ENCODE peak calls at places on chromosomes 11 and 22, in seven cellular contexts. One of them, this sample, is unnamed.

GRCh38 chr11:61891331-61892084 is at the start of gene FADS3:
- DNase-seq in left ventricle myocardium inferior: peak
- DNase-seq in G401: peak
- DNase-seq in stromal cell of bone marrow: peak
- DNase-seq in hippocampal formation: peak
- DNase-seq in GOT3: no peak
- DNase-seq in foreskin fibroblast: peak
- DNase-seq in this sample: peak

GRCh38 chr11:17277024-17277584 is 565 bp downstream of the NUCB2 start:
- DNase-seq in left ventricle myocardium inferior: no peak
- DNase-seq in G401: peak
- DNase-seq in stromal cell of bone marrow: peak
- DNase-seq in hippocampal formation: no peak
- DNase-seq in GOT3: no peak
- DNase-seq in foreskin fibroblast: no peak
- DNase-seq in this sample: peak

GRCh38 chr11:72001255-72001654 is 2.5 kb downstream of the IL18BP start:
- DNase-seq in left ventricle myocardium inferior: no peak
- DNase-seq in G401: no peak
- DNase-seq in stromal cell of bone marrow: no peak
- DNase-seq in hippocampal formation: no peak
- DNase-seq in GOT3: no peak
- DNase-seq in foreskin fibroblast: no peak
- DNase-seq in this sample: no peak

GRCh38 chr22:35215993-35216392 is 41.3 kb upstream of the HMGXB4 start:
- DNase-seq in left ventricle myocardium inferior: no peak
- DNase-seq in G401: no peak
- DNase-seq in stromal cell of bone marrow: no peak
- DNase-seq in hippocampal formation: no peak
- DNase-seq in GOT3: no peak
- DNase-seq in foreskin fibroblast: no peak
- DNase-seq in this sample: no peak

GRCh38 chr11:10385696-10386095 is 69.4 kb upstream of the AMPD3 start:
- DNase-seq in left ventricle myocardium inferior: peak
- DNase-seq in G401: no peak
- DNase-seq in stromal cell of bone marrow: no peak
- DNase-seq in hippocampal formation: no peak
- DNase-seq in GOT3: no peak
- DNase-seq in foreskin fibroblast: peak
- DNase-seq in this sample: no peak

GRCh38 chr11:72432347-72433287 is 1.7 kb downstream of the CLPB start:
- DNase-seq in left ventricle myocardium inferior: no peak
- DNase-seq in G401: peak
- DNase-seq in stromal cell of bone marrow: no peak
- DNase-seq in hippocampal formation: no peak
- DNase-seq in GOT3: no peak
- DNase-seq in foreskin fibroblast: no peak
- DNase-seq in this sample: no peak

GRCh38 chr11:82858556-82859091 is 41.6 kb downstream of the PRCP start:
- DNase-seq in left ventricle myocardium inferior: no peak
- DNase-seq in G401: no peak
- DNase-seq in stromal cell of bone marrow: no peak
- DNase-seq in hippocampal formation: peak
- DNase-seq in GOT3: no peak
- DNase-seq in foreskin fibroblast: peak
- DNase-seq in this sample: peak

GRCh38 chr11:47340010-47340409 is 12.5 kb downstream of the MYBPC3 start:
- DNase-seq in left ventricle myocardium inferior: no peak
- DNase-seq in G401: no peak
- DNase-seq in stromal cell of bone marrow: no peak
- DNase-seq in hippocampal formation: no peak
- DNase-seq in GOT3: no peak
- DNase-seq in foreskin fibroblast: no peak
- DNase-seq in this sample: no peak

GRCh38 chr11:116066777-116067176 is 562.6 kb upstream of the CADM1 start:
- DNase-seq in left ventricle myocardium inferior: no peak
- DNase-seq in G401: no peak
- DNase-seq in stromal cell of bone marrow: no peak
- DNase-seq in hippocampal formation: no peak
- DNase-seq in GOT3: no peak
- DNase-seq in foreskin fibroblast: no peak
- DNase-seq in this sample: no peak

GRCh38 chr11:35343033-35343598 is 76.2 kb downstream of the SLC1A2 start:
- DNase-seq in left ventricle myocardium inferior: no peak
- DNase-seq in G401: no peak
- DNase-seq in stromal cell of bone marrow: no peak
- DNase-seq in hippocampal formation: no peak
- DNase-seq in GOT3: no peak
- DNase-seq in foreskin fibroblast: no peak
- DNase-seq in this sample: no peak

GRCh38 chr11:78392854-78393253 is 24.8 kb downstream of the GAB2 start:
- DNase-seq in left ventricle myocardium inferior: no peak
- DNase-seq in G401: no peak
- DNase-seq in stromal cell of bone marrow: no peak
- DNase-seq in hippocampal formation: no peak
- DNase-seq in GOT3: no peak
- DNase-seq in foreskin fibroblast: no peak
- DNase-seq in this sample: no peak

GRCh38 chr11:122748968-122749687 is 89.2 kb upstream of the CRTAM start:
- DNase-seq in left ventricle myocardium inferior: no peak
- DNase-seq in G401: no peak
- DNase-seq in stromal cell of bone marrow: peak
- DNase-seq in hippocampal formation: no peak
- DNase-seq in GOT3: no peak
- DNase-seq in foreskin fibroblast: peak
- DNase-seq in this sample: peak

GRCh38 chr11:2839395-2839941 is 46.1 kb downstream of the CDKN1C start:
- DNase-seq in left ventricle myocardium inferior: peak
- DNase-seq in G401: no peak
- DNase-seq in stromal cell of bone marrow: no peak
- DNase-seq in hippocampal formation: no peak
- DNase-seq in GOT3: no peak
- DNase-seq in foreskin fibroblast: no peak
- DNase-seq in this sample: no peak

GRCh38 chr11:76577199-76577920 is 93.2 kb downstream of the LRRC32 start:
- DNase-seq in left ventricle myocardium inferior: peak
- DNase-seq in G401: no peak
- DNase-seq in stromal cell of bone marrow: no peak
- DNase-seq in hippocampal formation: no peak
- DNase-seq in GOT3: no peak
- DNase-seq in foreskin fibroblast: peak
- DNase-seq in this sample: no peak

GRCh38 chr11:16788141-16789060 is 50.0 kb downstream of the C11orf58 start:
- DNase-seq in left ventricle myocardium inferior: peak
- DNase-seq in G401: peak
- DNase-seq in stromal cell of bone marrow: peak
- DNase-seq in hippocampal formation: peak
- DNase-seq in GOT3: peak
- DNase-seq in foreskin fibroblast: peak
- DNase-seq in this sample: peak

GRCh38 chr11:1131033-1131911 is 26.5 kb upstream of the MUC5AC start:
- DNase-seq in left ventricle myocardium inferior: no peak
- DNase-seq in G401: no peak
- DNase-seq in stromal cell of bone marrow: no peak
- DNase-seq in hippocampal formation: no peak
- DNase-seq in GOT3: no peak
- DNase-seq in foreskin fibroblast: no peak
- DNase-seq in this sample: no peak

GRCh38 chr11:61820174-61820573 is 3.4 kb upstream of the FADS1 start:
- DNase-seq in left ventricle myocardium inferior: no peak
- DNase-seq in G401: no peak
- DNase-seq in stromal cell of bone marrow: no peak
- DNase-seq in hippocampal formation: no peak
- DNase-seq in GOT3: no peak
- DNase-seq in foreskin fibroblast: peak
- DNase-seq in this sample: no peak

GRCh38 chr11:46392421-46393230 is 1.1 kb upstream of the CHRM4 start:
- DNase-seq in left ventricle myocardium inferior: peak
- DNase-seq in G401: no peak
- DNase-seq in stromal cell of bone marrow: peak
- DNase-seq in hippocampal formation: peak
- DNase-seq in GOT3: peak
- DNase-seq in foreskin fibroblast: peak
- DNase-seq in this sample: peak

GRCh38 chr11:126588630-126589491 is 233.4 kb downstream of the ST3GAL4 start:
- DNase-seq in left ventricle myocardium inferior: no peak
- DNase-seq in G401: no peak
- DNase-seq in stromal cell of bone marrow: no peak
- DNase-seq in hippocampal formation: no peak
- DNase-seq in GOT3: no peak
- DNase-seq in foreskin fibroblast: no peak
- DNase-seq in this sample: no peak

GRCh38 chr11:64772318-64773018 is 5.9 kb downstream of the SF1 start:
- DNase-seq in left ventricle myocardium inferior: no peak
- DNase-seq in G401: no peak
- DNase-seq in stromal cell of bone marrow: no peak
- DNase-seq in hippocampal formation: no peak
- DNase-seq in GOT3: no peak
- DNase-seq in foreskin fibroblast: no peak
- DNase-seq in this sample: no peak

GRCh38 chr11:126153999-126154398 is 57.5 kb downstream of the RPUSD4 start:
- DNase-seq in left ventricle myocardium inferior: no peak
- DNase-seq in G401: no peak
- DNase-seq in stromal cell of bone marrow: no peak
- DNase-seq in hippocampal formation: no peak
- DNase-seq in GOT3: no peak
- DNase-seq in foreskin fibroblast: peak
- DNase-seq in this sample: no peak

GRCh38 chr11:36149538-36150242 is 139.5 kb downstream of the COMMD9 start:
- DNase-seq in left ventricle myocardium inferior: no peak
- DNase-seq in G401: peak
- DNase-seq in stromal cell of bone marrow: peak
- DNase-seq in hippocampal formation: no peak
- DNase-seq in GOT3: peak
- DNase-seq in foreskin fibroblast: peak
- DNase-seq in this sample: no peak

GRCh38 chr11:63343130-63343529 is 26.5 kb upstream of the SLC22A9 start:
- DNase-seq in left ventricle myocardium inferior: no peak
- DNase-seq in G401: no peak
- DNase-seq in stromal cell of bone marrow: no peak
- DNase-seq in hippocampal formation: no peak
- DNase-seq in GOT3: no peak
- DNase-seq in foreskin fibroblast: no peak
- DNase-seq in this sample: no peak

GRCh38 chr22:36355362-36355761 is 32.4 kb downstream of the MYH9 start:
- DNase-seq in left ventricle myocardium inferior: no peak
- DNase-seq in G401: peak
- DNase-seq in stromal cell of bone marrow: no peak
- DNase-seq in hippocampal formation: no peak
- DNase-seq in GOT3: no peak
- DNase-seq in foreskin fibroblast: no peak
- DNase-seq in this sample: no peak

GRCh38 chr22:24430431-24431308 is 3.3 kb downstream of the ADORA2A start:
- DNase-seq in left ventricle myocardium inferior: no peak
- DNase-seq in G401: peak
- DNase-seq in stromal cell of bone marrow: no peak
- DNase-seq in hippocampal formation: no peak
- DNase-seq in GOT3: no peak
- DNase-seq in foreskin fibroblast: no peak
- DNase-seq in this sample: no peak

GRCh38 chr11:102010776-102011500 is 36.3 kb upstream of the CFAP300 start:
- DNase-seq in left ventricle myocardium inferior: peak
- DNase-seq in G401: no peak
- DNase-seq in stromal cell of bone marrow: peak
- DNase-seq in hippocampal formation: no peak
- DNase-seq in GOT3: peak
- DNase-seq in foreskin fibroblast: peak
- DNase-seq in this sample: no peak

GRCh38 chr11:118223992-118224391 is 819 bp downstream of the JAML start:
- DNase-seq in left ventricle myocardium inferior: no peak
- DNase-seq in G401: no peak
- DNase-seq in stromal cell of bone marrow: no peak
- DNase-seq in hippocampal formation: no peak
- DNase-seq in GOT3: no peak
- DNase-seq in foreskin fibroblast: no peak
- DNase-seq in this sample: no peak

GRCh38 chr11:22802861-22803260 is 26.7 kb downstream of the SVIP start:
- DNase-seq in left ventricle myocardium inferior: no peak
- DNase-seq in G401: no peak
- DNase-seq in stromal cell of bone marrow: no peak
- DNase-seq in hippocampal formation: no peak
- DNase-seq in GOT3: no peak
- DNase-seq in foreskin fibroblast: no peak
- DNase-seq in this sample: no peak

GRCh38 chr11:65384301-65384889 is 1.9 kb upstream of the SLC25A45 start:
- DNase-seq in left ventricle myocardium inferior: no peak
- DNase-seq in G401: no peak
- DNase-seq in stromal cell of bone marrow: no peak
- DNase-seq in hippocampal formation: no peak
- DNase-seq in GOT3: no peak
- DNase-seq in foreskin fibroblast: peak
- DNase-seq in this sample: no peak

GRCh38 chr11:8649361-8649760 is 33.1 kb downstream of the TRIM66 start:
- DNase-seq in left ventricle myocardium inferior: no peak
- DNase-seq in G401: no peak
- DNase-seq in stromal cell of bone marrow: peak
- DNase-seq in hippocampal formation: no peak
- DNase-seq in GOT3: no peak
- DNase-seq in foreskin fibroblast: peak
- DNase-seq in this sample: no peak

GRCh38 chr11:35412285-35412684 is 7.1 kb downstream of the SLC1A2 start:
- DNase-seq in left ventricle myocardium inferior: no peak
- DNase-seq in G401: peak
- DNase-seq in stromal cell of bone marrow: no peak
- DNase-seq in hippocampal formation: no peak
- DNase-seq in GOT3: no peak
- DNase-seq in foreskin fibroblast: no peak
- DNase-seq in this sample: peak

GRCh38 chr11:44286268-44286880 is 23.6 kb downstream of the ALX4 start:
- DNase-seq in left ventricle myocardium inferior: no peak
- DNase-seq in G401: peak
- DNase-seq in stromal cell of bone marrow: no peak
- DNase-seq in hippocampal formation: peak
- DNase-seq in GOT3: no peak
- DNase-seq in foreskin fibroblast: peak
- DNase-seq in this sample: peak

GRCh38 chr22:43185860-43186261 is 1.1 kb downstream of the TTLL12 start:
- DNase-seq in left ventricle myocardium inferior: peak
- DNase-seq in G401: peak
- DNase-seq in stromal cell of bone marrow: no peak
- DNase-seq in hippocampal formation: no peak
- DNase-seq in GOT3: no peak
- DNase-seq in foreskin fibroblast: peak
- DNase-seq in this sample: peak

GRCh38 chr11:2522636-2523255 is 77.9 kb downstream of the KCNQ1 start:
- DNase-seq in left ventricle myocardium inferior: no peak
- DNase-seq in G401: peak
- DNase-seq in stromal cell of bone marrow: no peak
- DNase-seq in hippocampal formation: no peak
- DNase-seq in GOT3: no peak
- DNase-seq in foreskin fibroblast: no peak
- DNase-seq in this sample: no peak

GRCh38 chr22:49963647-49964026 is 3.1 kb downstream of the PIM3 start:
- DNase-seq in left ventricle myocardium inferior: peak
- DNase-seq in G401: no peak
- DNase-seq in stromal cell of bone marrow: no peak
- DNase-seq in hippocampal formation: no peak
- DNase-seq in GOT3: no peak
- DNase-seq in foreskin fibroblast: no peak
- DNase-seq in this sample: no peak

GRCh38 chr11:32829680-32830412 is at the start of gene PRRG4:
- DNase-seq in left ventricle myocardium inferior: peak
- DNase-seq in G401: no peak
- DNase-seq in stromal cell of bone marrow: no peak
- DNase-seq in hippocampal formation: peak
- DNase-seq in GOT3: no peak
- DNase-seq in foreskin fibroblast: peak
- DNase-seq in this sample: peak

GRCh38 chr11:3920148-3920852 is 64.8 kb downstream of the STIM1 start:
- DNase-seq in left ventricle myocardium inferior: no peak
- DNase-seq in G401: no peak
- DNase-seq in stromal cell of bone marrow: peak
- DNase-seq in hippocampal formation: no peak
- DNase-seq in GOT3: no peak
- DNase-seq in foreskin fibroblast: peak
- DNase-seq in this sample: no peak

GRCh38 chr11:120651836-120652235 is 140.3 kb downstream of the GRIK4 start:
- DNase-seq in left ventricle myocardium inferior: no peak
- DNase-seq in G401: no peak
- DNase-seq in stromal cell of bone marrow: no peak
- DNase-seq in hippocampal formation: no peak
- DNase-seq in GOT3: no peak
- DNase-seq in foreskin fibroblast: no peak
- DNase-seq in this sample: no peak

This sample was measured in midbrain.